ENCODE peak calls at places on chromosomes 11 and 22, in six cellular contexts. One of them, this sample, is unnamed.

GRCh38 chr11:66123902-66124301 is 53.8 kb downstream of the PACS1 start:
- DNase-seq in neuronal stem cell: no peak
- DNase-seq in IMR-90: no peak
- DNase-seq in H1: no peak
- DNase-seq in trophoblast cell: no peak
- DNase-seq in H9: no peak
- DNase-seq in this sample: no peak

GRCh38 chr11:128341280-128341679 is 246.1 kb downstream of the ETS1 start:
- DNase-seq in H9: no peak
- DNase-seq in H1: no peak
- DNase-seq in trophoblast cell: no peak
- DNase-seq in IMR-90: no peak
- DNase-seq in neuronal stem cell: no peak
- DNase-seq in this sample: no peak

GRCh38 chr11:72784662-72785061 is 9.2 kb downstream of the STARD10 start:
- DNase-seq in H9: no peak
- DNase-seq in trophoblast cell: no peak
- DNase-seq in H1: no peak
- DNase-seq in IMR-90: no peak
- DNase-seq in neuronal stem cell: no peak
- DNase-seq in this sample: no peak

GRCh38 chr22:49807780-49808708 is 19.6 kb downstream of the BRD1 start:
- DNase-seq in neuronal stem cell: no peak
- DNase-seq in trophoblast cell: no peak
- DNase-seq in H9: no peak
- DNase-seq in H1: no peak
- DNase-seq in IMR-90: no peak
- DNase-seq in this sample: no peak

GRCh38 chr11:96051820-96052219 is 127.9 kb upstream of the MTMR2 start:
- DNase-seq in H9: no peak
- DNase-seq in neuronal stem cell: no peak
- DNase-seq in H1: no peak
- DNase-seq in trophoblast cell: no peak
- DNase-seq in IMR-90: no peak
- DNase-seq in this sample: no peak

GRCh38 chr11:29300441-29300840 is 716.4 kb downstream of the KCNA4 start:
- DNase-seq in trophoblast cell: no peak
- DNase-seq in H1: no peak
- DNase-seq in IMR-90: peak
- DNase-seq in neuronal stem cell: no peak
- DNase-seq in H9: no peak
- DNase-seq in this sample: no peak

GRCh38 chr22:46055176-46055850 is 78.4 kb upstream of the WNT7B start:
- DNase-seq in trophoblast cell: no peak
- DNase-seq in neuronal stem cell: no peak
- DNase-seq in IMR-90: no peak
- DNase-seq in H1: no peak
- DNase-seq in H9: no peak
- DNase-seq in this sample: no peak

GRCh38 chr22:27170491-27170890 is 513.1 kb downstream of the MIAT start:
- DNase-seq in trophoblast cell: no peak
- DNase-seq in H9: no peak
- DNase-seq in neuronal stem cell: no peak
- DNase-seq in H1: no peak
- DNase-seq in IMR-90: peak
- DNase-seq in this sample: peak

GRCh38 chr11:27603376-27603775 is 96.8 kb upstream of the LIN7C start:
- DNase-seq in H1: no peak
- DNase-seq in trophoblast cell: no peak
- DNase-seq in neuronal stem cell: no peak
- DNase-seq in H9: no peak
- DNase-seq in IMR-90: no peak
- DNase-seq in this sample: no peak

GRCh38 chr11:111735262-111736116 is 30.7 kb downstream of the PPP2R1B start:
- DNase-seq in IMR-90: peak
- DNase-seq in trophoblast cell: peak
- DNase-seq in neuronal stem cell: no peak
- DNase-seq in H9: no peak
- DNase-seq in H1: no peak
- DNase-seq in this sample: peak

GRCh38 chr11:44943118-44943517 is 7.6 kb downstream of the TP53I11 start:
- DNase-seq in IMR-90: no peak
- DNase-seq in trophoblast cell: no peak
- DNase-seq in H1: no peak
- DNase-seq in neuronal stem cell: no peak
- DNase-seq in H9: no peak
- DNase-seq in this sample: no peak

GRCh38 chr11:67300756-67301312 is 2.5 kb upstream of the SSH3 start:
- DNase-seq in neuronal stem cell: no peak
- DNase-seq in IMR-90: no peak
- DNase-seq in H9: no peak
- DNase-seq in H1: no peak
- DNase-seq in trophoblast cell: no peak
- DNase-seq in this sample: no peak

GRCh38 chr11:108709741-108710140 is 44.9 kb downstream of the DDX10 start:
- DNase-seq in H1: no peak
- DNase-seq in neuronal stem cell: no peak
- DNase-seq in IMR-90: no peak
- DNase-seq in H9: no peak
- DNase-seq in trophoblast cell: no peak
- DNase-seq in this sample: no peak

GRCh38 chr11:77647906-77648305 is 10.3 kb upstream of the CLNS1A start:
- DNase-seq in H1: no peak
- DNase-seq in IMR-90: no peak
- DNase-seq in neuronal stem cell: no peak
- DNase-seq in trophoblast cell: no peak
- DNase-seq in H9: no peak
- DNase-seq in this sample: no peak

GRCh38 chr11:122850076-122850631 is 11.9 kb downstream of the CRTAM start:
- DNase-seq in H9: peak
- DNase-seq in trophoblast cell: peak
- DNase-seq in IMR-90: peak
- DNase-seq in neuronal stem cell: no peak
- DNase-seq in H1: no peak
- DNase-seq in this sample: peak

GRCh38 chr11:117219001-117219400 is 12.9 kb downstream of the PCSK7 start:
- DNase-seq in H1: no peak
- DNase-seq in H9: no peak
- DNase-seq in neuronal stem cell: no peak
- DNase-seq in IMR-90: no peak
- DNase-seq in trophoblast cell: no peak
- DNase-seq in this sample: no peak

GRCh38 chr11:73019448-73019847 is 122.7 kb downstream of the FCHSD2 start:
- DNase-seq in H1: no peak
- DNase-seq in trophoblast cell: no peak
- DNase-seq in H9: no peak
- DNase-seq in IMR-90: no peak
- DNase-seq in neuronal stem cell: no peak
- DNase-seq in this sample: no peak

GRCh38 chr11:102850973-102851745 is 7.8 kb upstream of the MMP3 start:
- DNase-seq in H9: no peak
- DNase-seq in trophoblast cell: peak
- DNase-seq in H1: no peak
- DNase-seq in IMR-90: peak
- DNase-seq in neuronal stem cell: no peak
- DNase-seq in this sample: peak

GRCh38 chr22:50627452-50627913 is 469 bp downstream of the ARSA start:
- DNase-seq in H1: peak
- DNase-seq in H9: peak
- DNase-seq in IMR-90: no peak
- DNase-seq in neuronal stem cell: no peak
- DNase-seq in trophoblast cell: no peak
- DNase-seq in this sample: peak

GRCh38 chr11:61162092-61162935 is 1.1 kb upstream of the VPS37C start:
- DNase-seq in H1: no peak
- DNase-seq in trophoblast cell: peak
- DNase-seq in neuronal stem cell: no peak
- DNase-seq in H9: no peak
- DNase-seq in IMR-90: peak
- DNase-seq in this sample: peak

GRCh38 chr22:31259798-31260473 is 32.4 kb downstream of the PIK3IP1 start:
- DNase-seq in neuronal stem cell: no peak
- DNase-seq in H9: no peak
- DNase-seq in H1: no peak
- DNase-seq in trophoblast cell: no peak
- DNase-seq in IMR-90: no peak
- DNase-seq in this sample: no peak

GRCh38 chr22:31250740-31251330 is 38.7 kb downstream of the LIMK2 start:
- DNase-seq in H1: no peak
- DNase-seq in neuronal stem cell: no peak
- DNase-seq in H9: no peak
- DNase-seq in trophoblast cell: no peak
- DNase-seq in IMR-90: no peak
- DNase-seq in this sample: peak

GRCh38 chr22:31248965-31249940 is 37.2 kb downstream of the LIMK2 start:
- DNase-seq in H1: no peak
- DNase-seq in H9: no peak
- DNase-seq in IMR-90: no peak
- DNase-seq in neuronal stem cell: no peak
- DNase-seq in trophoblast cell: no peak
- DNase-seq in this sample: no peak

GRCh38 chr22:31248138-31248745 is 36.1 kb downstream of the LIMK2 start:
- DNase-seq in H1: peak
- DNase-seq in trophoblast cell: peak
- DNase-seq in IMR-90: peak
- DNase-seq in neuronal stem cell: peak
- DNase-seq in H9: peak
- DNase-seq in this sample: peak

DNA sequence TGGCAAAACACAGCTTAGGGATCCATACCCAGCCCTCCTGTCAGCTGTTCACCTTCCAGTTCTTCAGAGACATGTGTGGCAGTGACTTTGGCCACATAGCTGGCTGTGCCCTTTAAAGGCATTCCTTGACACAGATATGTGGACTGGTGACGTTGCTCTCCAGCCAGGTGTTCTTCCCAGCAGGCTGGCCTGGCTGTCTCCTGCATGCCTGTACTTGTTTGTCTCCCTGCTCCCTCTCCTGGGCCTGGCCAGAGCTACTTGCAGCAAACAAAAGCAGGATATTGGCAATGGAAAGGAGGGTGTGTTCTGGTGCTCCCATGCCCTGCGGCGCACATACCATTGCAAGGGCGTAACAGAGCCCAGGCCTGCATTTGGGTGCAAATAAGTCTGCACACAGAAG is 38.3 kb downstream of the PIK3IP1 start:
- DNase-seq in trophoblast cell: peak
- DNase-seq in H1: no peak
- DNase-seq in H9: peak
- DNase-seq in IMR-90: no peak
- DNase-seq in neuronal stem cell: no peak
- DNase-seq in this sample: no peak
- H3K4me2 ChIP-seq in trophoblast cell: peak
- H3K4me2 ChIP-seq in H1: no peak
- H3K4me2 ChIP-seq in H9: no peak
- H3K4me2 ChIP-seq in IMR-90: no peak
- H3K4me2 ChIP-seq in neuronal stem cell: no peak
- H3K4me2 ChIP-seq in this sample: no peak

GRCh38 chr11:129729823-129730222 is 85.8 kb upstream of the TMEM45B start:
- DNase-seq in IMR-90: no peak
- DNase-seq in neuronal stem cell: no peak
- DNase-seq in H9: no peak
- DNase-seq in H1: no peak
- DNase-seq in trophoblast cell: no peak
- DNase-seq in this sample: no peak
- H4K91ac ChIP-seq in IMR-90: no peak
- H4K91ac ChIP-seq in neuronal stem cell: no peak
- H4K91ac ChIP-seq in H9: no peak
- H4K91ac ChIP-seq in H1: no peak
- H4K91ac ChIP-seq in trophoblast cell: no peak
- H4K91ac ChIP-seq in this sample: no peak

GRCh38 chr22:42862045-42862734 is 5.1 kb upstream of the ARFGAP3 start:
- DNase-seq in trophoblast cell: peak
- DNase-seq in IMR-90: peak
- DNase-seq in H9: no peak
- DNase-seq in neuronal stem cell: no peak
- DNase-seq in H1: no peak
- DNase-seq in this sample: peak
- H3K27ac ChIP-seq in trophoblast cell: no peak
- H3K27ac ChIP-seq in IMR-90: no peak
- H3K27ac ChIP-seq in H9: no peak
- H3K27ac ChIP-seq in neuronal stem cell: no peak
- H3K27ac ChIP-seq in H1: no peak
- H3K27ac ChIP-seq in this sample: peak

GRCh38 chr22:23036684-23037428 is 33.5 kb upstream of the GNAZ start:
- DNase-seq in IMR-90: peak
- DNase-seq in H1: no peak
- DNase-seq in H9: no peak
- DNase-seq in neuronal stem cell: no peak
- DNase-seq in trophoblast cell: no peak
- DNase-seq in this sample: no peak
- H3K4me2 ChIP-seq in IMR-90: no peak
- H3K4me2 ChIP-seq in H1: no peak
- H3K4me2 ChIP-seq in H9: no peak
- H3K4me2 ChIP-seq in neuronal stem cell: no peak
- H3K4me2 ChIP-seq in trophoblast cell: no peak
- H3K4me2 ChIP-seq in this sample: no peak